ENCODE peak calls at places on chromosomes 3 and 15, in five cellular contexts. O, P, W, Q and L are unnamed samples.

GRCh38 chr3:152097120-152097519 is 171.6 kb upstream of the MBNL1 start:
- DNase-seq in Q (no peak), O (no peak), P (no peak), W (no peak), L (no peak)

GRCh38 chr15:48893311-48893710 is 15.4 kb downstream of the EID1 start:
- DNase-seq in P (no peak), Q (no peak), O (no peak), W (no peak), L (no peak)

GRCh38 chr15:74373056-74373650 is 5.7 kb upstream of the CYP11A1 start:
- DNase-seq in Q (no peak), O (no peak), P (peak; percentile 4), W (no peak), L (no peak)

GRCh38 chr15:38610748-38611147 is 46.1 kb upstream of the RASGRP1 start:
- DNase-seq in W (no peak), P (no peak), O (no peak), Q (no peak), L (no peak)

GRCh38 chr3:23959147-23959900 is 14.2 kb downstream of the NR1D2 start:
- DNase-seq in W (no peak), O (no peak), P (no peak), Q (no peak), L (no peak)

GRCh38 chr15:96535148-96535547 is 204.6 kb downstream of the NR2F2 start:
- DNase-seq in W (no peak), Q (no peak), O (no peak), P (no peak), L (no peak)

GRCh38 chr15:31275331-31276262 is 51.0 kb upstream of the KLF13 start:
- DNase-seq in Q (no peak), O (no peak), W (peak; percentile 2), P (no peak), L (no peak)

GRCh38 chr15:64009241-64009640 is 37.0 kb downstream of the DAPK2 start:
- DNase-seq in O (no peak), Q (no peak), P (no peak), W (no peak), L (no peak)

GRCh38 chr3:42872718-42873117 is 3.0 kb downstream of the CYP8B1 start:
- DNase-seq in O (no peak), P (no peak), Q (no peak), W (no peak), L (no peak)